ENCODE peak calls at places on chromosomes 1 and 21, in eight cellular contexts. Q is OCI-LY7, S is body of pancreas, D is fibroblast of mammary gland, V is AG04450, H is cardiac muscle cell, B is prostate gland, G is right lobe of liver. E is an unnamed sample.

GRCh38 chr1:224879404-224879803 is 50.1 kb upstream of the DNAH14 start:
- DNase-seq in V (no peak), S (no peak), D (peak), B (no peak), G (no peak), H (peak), Q (no peak), E (no peak)

GRCh38 chr1:6461538-6462411 is 4.2 kb downstream of the TNFRSF25 start:
- DNase-seq in Q (no peak), V (no peak), S (no peak), H (no peak), G (no peak), D (no peak), B (no peak), E (no peak)

GRCh38 chr1:227940791-227941241 is 6.9 kb downstream of the WNT9A start:
- DNase-seq in S (no peak), H (no peak), Q (no peak), V (no peak), B (no peak), D (no peak), G (peak), E (no peak)

GRCh38 chr1:197659175-197659574 is 116.1 kb downstream of the DENND1B start:
- DNase-seq in Q (no peak), H (no peak), G (no peak), D (no peak), V (no peak), B (no peak), S (no peak), E (no peak)

GRCh38 chr1:30548294-30548693 is 175.1 kb downstream of the MATN1 start:
- DNase-seq in B (no peak), Q (no peak), D (no peak), H (no peak), V (no peak), S (no peak), G (no peak), E (no peak)

GRCh38 chr1:178389441-178389840 is 107.3 kb downstream of the CLEC20A start:
- DNase-seq in B (no peak), H (peak), S (no peak), V (no peak), G (no peak), D (peak), Q (no peak), E (no peak)

GRCh38 chr1:26862781-26863676 is at the start of gene SFN:
- DNase-seq in Q (peak), H (no peak), V (no peak), D (no peak), S (peak), G (no peak), B (peak), E (no peak)

GRCh38 chr1:230152999-230153398 is 86.0 kb downstream of the GALNT2 start:
- DNase-seq in G (no peak), D (no peak), Q (no peak), V (no peak), B (no peak), S (no peak), H (no peak), E (no peak)

GRCh38 chr1:223844962-223845809 is 561 bp downstream of the TP53BP2 start:
- DNase-seq in V (no peak), B (peak), G (peak), Q (peak), H (peak), D (peak), S (peak), E (peak)

GRCh38 chr1:93080424-93080823 is 1.3 kb downstream of the MTF2 start:
- DNase-seq in Q (peak), S (no peak), V (peak), H (peak), B (no peak), D (peak), G (no peak), E (peak)

GRCh38 chr21:26389971-26390641 is 183.0 kb downstream of the CYYR1 start:
- DNase-seq in B (peak), G (no peak), Q (no peak), S (no peak), D (peak), V (no peak), H (peak), E (no peak)

GRCh38 chr1:21659924-21660326 is 9.2 kb downstream of the RAP1GAP start:
- DNase-seq in S (no peak), V (no peak), H (no peak), B (no peak), G (no peak), D (no peak), Q (no peak), E (no peak)

GRCh38 chr1:21662426-21663250 is 6.5 kb downstream of the RAP1GAP start:
- DNase-seq in B (no peak), S (peak), V (no peak), Q (no peak), G (peak), H (no peak), D (no peak), E (no peak)

GRCh38 chr1:21661886-21662285 is 7.3 kb downstream of the RAP1GAP start:
- DNase-seq in V (no peak), B (no peak), H (no peak), G (peak), Q (no peak), S (peak), D (no peak), E (no peak)

GRCh38 chr1:21657456-21658190 is 11.5 kb downstream of the RAP1GAP start:
- DNase-seq in G (no peak), B (no peak), H (no peak), V (no peak), S (no peak), Q (no peak), D (no peak), E (no peak)

DNA sequence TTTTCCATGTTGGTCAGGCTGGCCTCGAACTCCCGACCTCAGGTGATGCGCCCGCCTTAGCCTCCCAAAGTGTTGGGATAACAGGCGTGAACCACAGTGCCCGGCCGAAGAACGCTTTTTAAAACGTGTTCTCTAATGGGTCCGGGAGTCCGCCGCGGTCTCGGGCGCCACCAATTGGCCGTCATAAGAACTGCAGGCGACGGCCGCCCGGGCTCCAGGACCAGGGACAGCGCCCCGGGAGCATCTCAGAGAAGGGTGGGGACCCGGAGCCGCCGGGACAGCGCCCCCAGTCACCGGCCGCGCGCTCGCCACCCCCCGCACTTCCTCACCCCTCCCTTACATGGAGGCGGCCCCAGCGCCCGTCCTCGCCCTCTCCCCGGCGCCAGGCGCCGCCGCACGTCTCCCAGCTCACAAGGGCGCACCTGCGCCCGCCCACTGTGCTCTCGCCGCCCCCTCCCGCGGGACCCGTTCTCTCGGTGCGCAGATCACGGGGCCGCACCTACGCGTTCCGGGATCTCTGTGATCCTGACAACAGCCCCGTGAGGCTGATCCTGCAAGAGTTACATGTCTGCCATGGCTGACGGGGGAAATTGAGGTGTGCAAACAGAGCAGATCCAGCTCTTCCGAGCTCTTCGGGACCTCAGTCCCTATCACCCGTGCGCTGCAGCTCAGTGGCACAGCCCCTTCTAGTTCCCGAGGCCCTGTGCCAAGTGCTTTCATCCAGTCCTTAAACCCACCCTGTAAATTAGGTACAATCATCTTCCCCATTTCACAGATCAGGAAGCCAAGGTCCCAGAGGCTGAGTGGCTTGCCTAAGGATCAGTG is 9.8 kb downstream of the RAP1GAP start:
- DNase-seq in D (peak), G (peak), H (peak), Q (peak), V (no peak), S (peak), B (peak), E (peak)
- TF ChIP-seq CTCF in D (peak), G (peak), H (peak), Q (peak), V (peak), S (peak), B (peak), E (peak)

GRCh38 chr21:44285102-44285501 is 574 bp upstream of the AIRE start:
- DNase-seq in G (no peak), S (no peak), V (no peak), B (no peak), D (no peak), H (no peak), Q (no peak), E (no peak)
- H3K4me3 ChIP-seq in G (no peak), S (no peak), V (no peak), B (no peak), D (no peak), H (no peak), Q (no peak), E (no peak)

DNA sequence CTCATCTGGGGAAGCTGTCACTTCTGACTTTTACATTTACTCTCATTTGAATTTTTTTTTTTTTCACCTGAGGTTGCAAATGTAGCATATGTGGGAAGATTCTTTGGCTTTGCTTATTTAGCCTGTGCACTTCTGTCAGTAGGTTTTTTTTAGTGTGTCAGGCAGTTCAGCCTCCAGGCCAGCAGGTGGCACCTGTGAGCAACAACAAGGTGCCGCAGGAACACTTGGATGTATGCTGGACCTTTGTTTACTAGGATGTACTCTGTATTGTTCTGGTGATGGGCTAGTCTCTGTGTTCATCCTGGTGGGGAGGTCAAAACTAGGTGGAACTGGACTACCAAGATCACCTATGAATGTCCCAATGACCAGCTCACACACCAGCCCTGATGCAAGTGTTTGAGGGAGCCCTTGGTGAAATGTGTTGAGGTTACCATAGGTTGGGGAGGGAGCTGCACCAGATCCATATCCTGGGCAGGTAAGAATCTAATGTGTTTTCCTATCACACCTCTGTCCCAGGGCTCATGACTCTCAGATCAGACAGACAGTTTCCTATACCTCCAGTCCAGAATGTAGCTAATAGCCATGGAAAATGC is 618.2 kb downstream of the BRINP3 start:
- DNase-seq in S (no peak), G (no peak), V (no peak), Q (peak), B (no peak), D (peak), H (peak), E (no peak)
- TF ChIP-seq CTCF in S (no peak), G (peak), V (peak), Q (peak), B (no peak), D (peak), H (peak), E (peak)

DNA sequence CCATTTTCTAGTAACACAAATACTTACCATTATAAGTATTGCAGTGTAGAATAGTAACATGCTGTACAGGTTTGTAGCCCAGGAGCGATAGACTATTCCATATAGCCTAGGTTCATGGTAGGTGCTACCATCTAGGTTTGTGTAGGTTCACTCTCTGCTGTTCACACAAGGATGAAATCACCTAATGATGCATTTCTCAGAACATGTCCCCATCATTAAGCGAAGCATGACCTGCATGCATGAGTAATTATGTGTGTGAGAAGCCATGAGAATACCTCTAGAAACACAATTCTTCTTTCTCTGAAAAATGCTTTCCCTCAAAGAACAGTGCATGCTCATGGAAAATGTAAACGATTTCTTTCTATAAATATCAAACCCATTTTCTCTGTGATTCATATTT is 69.3 kb downstream of the NR5A2 start:
- DNase-seq in B (no peak), D (no peak), Q (no peak), G (no peak), V (no peak), H (no peak), S (no peak), E (no peak)
- H3K4me3 ChIP-seq in B (no peak), D (no peak), Q (no peak), G (no peak), V (no peak), H (no peak), S (no peak), E (no peak)

GRCh38 chr1:162561616-162562451 is at the start of gene UAP1:
- DNase-seq in Q (peak), G (no peak), B (peak), S (no peak), H (peak), D (no peak), V (no peak), E (no peak)

GRCh38 chr1:162562452-162562828 is 918 bp downstream of the UAP1 start:
- DNase-seq in B (peak), Q (no peak), H (peak), G (no peak), V (no peak), S (peak), D (peak), E (no peak)

GRCh38 chr1:162560303-162561036 is 1.1 kb upstream of the UAP1 start:
- DNase-seq in V (no peak), S (no peak), D (no peak), H (peak), Q (peak), B (peak), G (no peak), E (no peak)

GRCh38 chr1:162557536-162557935 is 4.0 kb upstream of the UAP1 start:
- DNase-seq in H (no peak), B (peak), Q (no peak), D (no peak), S (no peak), G (no peak), V (no peak), E (no peak)

DNA sequence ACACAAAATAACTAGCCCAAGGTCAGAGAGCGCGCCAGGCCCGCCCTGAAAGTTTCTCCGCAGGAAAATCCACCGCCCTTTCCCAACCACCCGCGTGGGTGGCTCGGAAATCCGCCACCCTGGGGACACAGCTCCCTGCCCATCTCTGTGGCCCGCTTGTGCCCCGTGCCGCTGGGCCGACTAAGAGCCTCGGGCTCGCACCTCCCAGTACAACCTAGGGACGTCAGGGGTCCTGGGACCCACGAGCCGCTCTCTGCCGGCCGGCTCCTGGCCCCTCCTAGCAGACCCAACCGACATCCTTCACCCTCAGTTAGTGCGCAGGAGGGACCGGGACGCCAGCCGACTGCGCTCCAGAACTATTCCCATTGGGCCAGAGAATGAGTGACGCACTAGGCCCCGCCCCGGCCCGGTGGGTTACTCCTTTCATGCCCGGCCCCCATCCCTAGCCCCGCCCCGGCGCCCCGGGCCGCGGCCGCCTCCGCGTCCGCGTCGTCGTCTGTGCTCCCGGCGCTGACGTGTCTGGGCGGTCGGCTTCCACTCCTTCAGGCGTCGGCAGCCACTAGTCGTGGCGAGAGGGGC is 396 bp upstream of the UAP1 start:
- DNase-seq in H (peak), V (peak), Q (peak), S (peak), D (peak), B (peak), G (peak), E (peak)
- TF ChIP-seq CTCF in H (no peak), V (no peak), Q (no peak), S (no peak), D (no peak), B (no peak), G (no peak), E (no peak)

DNA sequence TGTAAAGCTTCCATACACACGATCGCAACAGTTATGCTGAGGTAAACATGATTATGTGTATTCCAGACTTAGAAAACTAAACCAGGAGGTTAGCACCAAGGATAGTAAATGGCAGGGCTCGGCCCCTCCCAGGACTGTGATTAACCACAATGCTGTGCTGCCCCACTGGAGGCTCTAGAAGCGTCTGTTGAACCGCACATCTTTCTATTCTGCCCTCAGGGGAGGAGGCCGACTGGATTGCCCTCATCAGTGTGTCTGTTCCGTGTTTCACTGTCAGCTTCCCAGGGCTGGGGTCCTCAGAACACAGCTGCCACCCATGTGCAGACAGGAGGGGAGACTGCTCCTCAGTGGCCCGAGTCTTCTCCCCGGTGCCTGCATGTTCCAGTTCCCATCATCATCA is 12.8 kb upstream of the ASCL5 start:
- DNase-seq in Q (no peak), G (no peak), D (no peak), V (no peak), H (no peak), B (no peak), S (no peak), E (no peak)
- H3K4me3 ChIP-seq in Q (no peak), G (no peak), D (no peak), V (no peak), H (no peak), B (no peak), S (no peak), E (no peak)

DNA sequence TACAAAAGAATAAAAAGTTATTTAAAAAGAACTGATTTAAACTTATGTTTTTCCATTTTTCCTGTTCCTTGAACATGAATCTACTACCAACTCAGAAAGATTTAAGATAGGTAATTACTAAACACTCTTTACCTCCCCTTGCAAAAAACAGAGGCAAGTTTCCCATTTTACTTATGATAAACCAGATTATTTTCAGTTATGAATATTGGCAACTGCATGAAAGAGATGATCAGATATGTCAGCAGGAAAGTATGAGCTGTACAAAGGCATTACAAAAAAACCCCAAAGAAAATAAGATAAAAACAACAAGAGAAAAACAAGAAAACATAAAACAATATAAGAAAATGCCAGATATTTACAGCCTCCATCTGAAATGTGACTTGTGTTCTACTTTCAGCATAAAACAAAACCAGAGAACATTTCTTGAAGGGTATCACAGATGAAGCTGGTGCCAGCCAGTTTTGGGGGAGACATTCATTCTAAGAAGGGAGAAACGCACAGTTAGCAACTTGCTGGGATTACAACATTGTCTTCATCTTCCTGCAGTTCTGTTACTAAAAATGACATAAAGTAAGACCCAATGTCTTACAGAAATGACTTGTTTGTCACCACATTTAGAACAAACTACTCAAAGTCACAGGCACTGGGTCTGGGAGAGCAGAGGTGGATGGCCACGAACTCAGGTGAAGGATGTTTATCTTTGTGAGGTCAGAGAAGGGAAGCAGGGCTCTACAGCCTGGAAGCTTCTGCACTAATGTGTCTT is 19.1 kb downstream of the ZC3H12A start:
- DNase-seq in G (no peak), Q (no peak), V (no peak), B (no peak), D (no peak), S (no peak), H (no peak), E (no peak)
- TF ChIP-seq CTCF in G (no peak), Q (no peak), V (no peak), B (no peak), D (no peak), S (no peak), H (no peak), E (no peak)

DNA sequence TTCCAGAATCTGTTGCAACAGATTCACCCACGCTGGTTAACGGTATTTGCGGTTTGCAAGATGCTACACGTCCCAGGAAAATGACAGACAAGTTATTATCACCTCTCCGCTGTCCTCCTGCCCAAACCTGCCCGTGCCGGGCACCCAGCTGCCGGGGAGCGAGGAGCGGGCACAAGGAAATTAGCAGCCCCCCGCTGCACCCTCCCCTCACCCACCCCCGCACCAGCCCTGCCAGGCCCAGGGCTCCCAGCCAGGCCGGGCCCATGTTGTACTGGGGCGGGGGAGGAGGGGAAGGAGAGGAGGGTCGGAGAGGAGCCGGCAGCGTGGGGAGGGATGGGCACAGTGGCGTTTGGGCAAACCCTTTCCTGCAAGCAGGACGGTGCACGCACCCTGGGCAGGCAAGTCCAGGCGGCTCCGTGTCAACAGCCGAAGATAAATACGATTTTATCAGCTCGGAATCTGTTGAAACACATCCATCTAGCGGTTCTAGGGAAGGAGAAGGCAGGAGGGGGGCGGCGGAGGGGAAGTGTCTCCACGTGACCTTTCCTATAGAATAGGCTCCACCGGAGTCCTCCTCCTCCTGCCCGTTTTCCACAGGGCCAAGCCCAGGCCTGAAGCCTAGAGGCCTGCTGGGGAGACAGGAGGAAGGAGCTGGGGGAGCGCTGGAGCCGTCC is 35.1 kb upstream of the CCDC27 start:
- DNase-seq in V (no peak), Q (no peak), D (no peak), S (no peak), H (no peak), B (peak), G (no peak), E (no peak)
- H3K4me3 ChIP-seq in V (no peak), Q (no peak), D (no peak), S (no peak), H (no peak), B (no peak), G (no peak), E (no peak)

GRCh38 chr1:182806015-182806678 is 16.6 kb downstream of the NPL start:
- DNase-seq in B (no peak), S (no peak), V (no peak), G (no peak), H (no peak), Q (peak), D (no peak), E (no peak)
- TF ChIP-seq CTCF in B (no peak), S (no peak), V (no peak), G (peak), H (no peak), Q (peak), D (no peak), E (no peak)

GRCh38 chr21:37447288-37447936 is 80.8 kb downstream of the DYRK1A start:
- DNase-seq in G (no peak), S (no peak), D (no peak), B (no peak), V (no peak), Q (no peak), H (no peak), E (no peak)
- H3K4me3 ChIP-seq in G (no peak), S (no peak), D (no peak), B (no peak), V (no peak), Q (no peak), H (no peak), E (no peak)